ENCODE peak calls at places on chromosomes 7 and 10, in four cellular contexts. One of them, this sample, is unnamed. For H3K27me3, the result is how much of the 10 kb centered on the place peaks cover.

GRCh38 chr7:137091396-137091795 is 222.9 kb downstream of the CHRM2 start:
- DNase-seq in GM23338: peak
- DNase-seq in dorsolateral prefrontal cortex: no peak
- DNase-seq in left lung: no peak
- DNase-seq in this sample: no peak

GRCh38 chr7:35905555-35905954 is 104.7 kb downstream of the SEPTIN7 start:
- DNase-seq in GM23338: no peak
- DNase-seq in dorsolateral prefrontal cortex: no peak
- DNase-seq in left lung: no peak
- DNase-seq in this sample: no peak

GRCh38 chr7:35817930-35818329 is 17.1 kb downstream of the SEPTIN7 start:
- DNase-seq in GM23338: no peak
- DNase-seq in dorsolateral prefrontal cortex: no peak
- DNase-seq in left lung: no peak
- DNase-seq in this sample: no peak

GRCh38 chr7:710161-710560 is 16.3 kb upstream of the DNAAF5 start:
- DNase-seq in GM23338: no peak
- DNase-seq in dorsolateral prefrontal cortex: peak
- DNase-seq in left lung: peak
- DNase-seq in this sample: no peak

GRCh38 chr10:43311794-43312193 is 44.9 kb upstream of the RASGEF1A start:
- DNase-seq in GM23338: no peak
- DNase-seq in dorsolateral prefrontal cortex: no peak
- DNase-seq in left lung: no peak
- DNase-seq in this sample: no peak

GRCh38 chr7:36615877-36616276 is 108.4 kb downstream of the AOAH start:
- DNase-seq in GM23338: no peak
- DNase-seq in dorsolateral prefrontal cortex: no peak
- DNase-seq in left lung: no peak
- DNase-seq in this sample: no peak

GRCh38 chr10:24894309-24894708 is 58.1 kb downstream of the PRTFDC1 start:
- DNase-seq in GM23338: no peak
- DNase-seq in dorsolateral prefrontal cortex: no peak
- DNase-seq in left lung: peak
- DNase-seq in this sample: no peak

GRCh38 chr10:125878957-125879835 is 1.9 kb downstream of the DHX32 start:
- DNase-seq in GM23338: no peak
- DNase-seq in dorsolateral prefrontal cortex: no peak
- DNase-seq in left lung: no peak
- DNase-seq in this sample: no peak

GRCh38 chr7:146544748-146545147 is 428.1 kb downstream of the CNTNAP2 start:
- DNase-seq in GM23338: no peak
- DNase-seq in dorsolateral prefrontal cortex: no peak
- DNase-seq in left lung: no peak
- DNase-seq in this sample: no peak

GRCh38 chr10:75428434-75429158 is 2.8 kb upstream of the LRMDA start:
- DNase-seq in GM23338: no peak
- DNase-seq in dorsolateral prefrontal cortex: no peak
- DNase-seq in left lung: no peak
- DNase-seq in this sample: no peak

GRCh38 chr7:106824458-106824857 is 40.6 kb upstream of the PIK3CG start:
- DNase-seq in GM23338: no peak
- DNase-seq in dorsolateral prefrontal cortex: no peak
- DNase-seq in left lung: no peak
- DNase-seq in this sample: no peak

GRCh38 chr7:89780291-89780690 is 374.0 kb upstream of the STEAP1 start:
- DNase-seq in GM23338: no peak
- DNase-seq in dorsolateral prefrontal cortex: no peak
- DNase-seq in left lung: no peak
- DNase-seq in this sample: no peak

GRCh38 chr10:9833871-9834454 is 1183.7 kb upstream of the CELF2 start:
- DNase-seq in GM23338: peak
- DNase-seq in dorsolateral prefrontal cortex: no peak
- DNase-seq in left lung: no peak
- DNase-seq in this sample: no peak

GRCh38 chr10:16949806-16950205 is 132.6 kb upstream of the RSU1 start:
- DNase-seq in GM23338: no peak
- DNase-seq in dorsolateral prefrontal cortex: no peak
- DNase-seq in left lung: no peak
- DNase-seq in this sample: no peak

GRCh38 chr7:67696878-67697277 is 700.2 kb downstream of the TYW1 start:
- DNase-seq in GM23338: no peak
- DNase-seq in dorsolateral prefrontal cortex: no peak
- DNase-seq in left lung: no peak
- DNase-seq in this sample: no peak

GRCh38 chr7:158812684-158813083 is 16.6 kb downstream of the ESYT2 start:
- DNase-seq in GM23338: no peak
- DNase-seq in dorsolateral prefrontal cortex: no peak
- DNase-seq in left lung: no peak
- DNase-seq in this sample: no peak

GRCh38 chr7:209846-210245 is 17.5 kb downstream of the FAM20C start:
- DNase-seq in GM23338: no peak
- DNase-seq in dorsolateral prefrontal cortex: no peak
- DNase-seq in left lung: no peak
- DNase-seq in this sample: no peak

GRCh38 chr7:107594961-107595737 is 15.1 kb downstream of the BCAP29 start:
- DNase-seq in GM23338: no peak
- DNase-seq in dorsolateral prefrontal cortex: no peak
- DNase-seq in left lung: no peak
- DNase-seq in this sample: no peak

GRCh38 chr10:6416892-6417512 is 163.1 kb downstream of the PRKCQ start:
- DNase-seq in GM23338: peak
- DNase-seq in dorsolateral prefrontal cortex: no peak
- DNase-seq in left lung: no peak
- DNase-seq in this sample: peak

GRCh38 chr7:11505471-11505870 is 326.5 kb downstream of the THSD7A start:
- DNase-seq in GM23338: no peak
- DNase-seq in dorsolateral prefrontal cortex: no peak
- DNase-seq in left lung: no peak
- DNase-seq in this sample: no peak

GRCh38 chr7:143405158-143405557 is 3.5 kb downstream of the EPHA1 start:
- DNase-seq in GM23338: no peak
- DNase-seq in dorsolateral prefrontal cortex: no peak
- DNase-seq in left lung: no peak
- DNase-seq in this sample: no peak

GRCh38 chr10:4807803-4808507 is 18.1 kb upstream of the AKR1E2 start:
- DNase-seq in GM23338: no peak
- DNase-seq in dorsolateral prefrontal cortex: no peak
- DNase-seq in left lung: no peak
- DNase-seq in this sample: peak

GRCh38 chr7:81846398-81846797 is 76.6 kb upstream of the HGF start:
- DNase-seq in GM23338: no peak
- DNase-seq in dorsolateral prefrontal cortex: no peak
- DNase-seq in left lung: peak
- DNase-seq in this sample: peak

GRCh38 chr10:49592726-49593563 is 17.2 kb upstream of the SLC18A3 start:
- DNase-seq in GM23338: peak
- DNase-seq in dorsolateral prefrontal cortex: no peak
- DNase-seq in left lung: peak
- DNase-seq in this sample: peak

GRCh38 chr10:96287392-96288105 is 16.2 kb upstream of the BLNK start:
- DNase-seq in GM23338: no peak
- DNase-seq in dorsolateral prefrontal cortex: no peak
- DNase-seq in left lung: no peak
- DNase-seq in this sample: peak

GRCh38 chr10:47248436-47249090 is 51.4 kb upstream of the GDF10 start:
- DNase-seq in GM23338: no peak
- DNase-seq in dorsolateral prefrontal cortex: no peak
- DNase-seq in left lung: no peak
- DNase-seq in this sample: no peak

GRCh38 chr7:147894271-147894670 is 696.3 kb upstream of the C7orf33 start:
- DNase-seq in GM23338: peak
- DNase-seq in dorsolateral prefrontal cortex: no peak
- DNase-seq in left lung: no peak
- DNase-seq in this sample: no peak

GRCh38 chr10:110502851-110503301 is 5.2 kb downstream of the DUSP5 start:
- DNase-seq in GM23338: no peak
- DNase-seq in dorsolateral prefrontal cortex: no peak
- DNase-seq in left lung: peak
- DNase-seq in this sample: peak

GRCh38 chr7:73941836-73942551 is 81.0 kb downstream of the TMEM270 start:
- DNase-seq in GM23338: no peak
- DNase-seq in dorsolateral prefrontal cortex: no peak
- DNase-seq in left lung: no peak
- DNase-seq in this sample: no peak

GRCh38 chr10:47264797-47265281 is 35.2 kb upstream of the GDF10 start:
- DNase-seq in GM23338: no peak
- DNase-seq in dorsolateral prefrontal cortex: no peak
- DNase-seq in left lung: no peak
- DNase-seq in this sample: no peak

GRCh38 chr10:34523017-34523767 is 291.9 kb downstream of the PARD3 start:
- DNase-seq in GM23338: no peak
- DNase-seq in dorsolateral prefrontal cortex: no peak
- DNase-seq in left lung: no peak
- DNase-seq in this sample: no peak

GRCh38 chr7:137986252-137987010 is 15.5 kb downstream of the CREB3L2 start:
- DNase-seq in GM23338: no peak
- DNase-seq in dorsolateral prefrontal cortex: no peak
- DNase-seq in left lung: no peak
- DNase-seq in this sample: no peak

GRCh38 chr7:13982940-13983677 is 6.4 kb downstream of the ETV1 start:
- DNase-seq in GM23338: no peak
- DNase-seq in dorsolateral prefrontal cortex: no peak
- DNase-seq in left lung: no peak
- DNase-seq in this sample: peak

GRCh38 chr7:34762769-34763168 is 104.8 kb downstream of the NPSR1 start:
- DNase-seq in GM23338: no peak
- DNase-seq in dorsolateral prefrontal cortex: no peak
- DNase-seq in left lung: no peak
- DNase-seq in this sample: no peak

GRCh38 chr10:104297697-104298660 is 29.0 kb downstream of the GSTO2 start:
- DNase-seq in GM23338: peak
- DNase-seq in dorsolateral prefrontal cortex: no peak
- DNase-seq in left lung: no peak
- DNase-seq in this sample: no peak
- TF ChIP-seq CTCF in GM23338: peak
- TF ChIP-seq CTCF in dorsolateral prefrontal cortex: no peak
- TF ChIP-seq CTCF in left lung: peak
- TF ChIP-seq CTCF in this sample: peak

GRCh38 chr10:23354630-23355343 is 10.2 kb upstream of the C10orf67 start:
- DNase-seq in GM23338: no peak
- DNase-seq in dorsolateral prefrontal cortex: no peak
- DNase-seq in left lung: no peak
- DNase-seq in this sample: no peak

GRCh38 chr10:23351914-23352313 is 7.3 kb upstream of the C10orf67 start:
- DNase-seq in GM23338: no peak
- DNase-seq in dorsolateral prefrontal cortex: no peak
- DNase-seq in left lung: no peak
- DNase-seq in this sample: no peak
- H3K27me3 ChIP-seq in GM23338: under half
- H3K27me3 ChIP-seq in dorsolateral prefrontal cortex: under half
- H3K27me3 ChIP-seq in left lung: under half
- H3K27me3 ChIP-seq in this sample: under half

DNA sequence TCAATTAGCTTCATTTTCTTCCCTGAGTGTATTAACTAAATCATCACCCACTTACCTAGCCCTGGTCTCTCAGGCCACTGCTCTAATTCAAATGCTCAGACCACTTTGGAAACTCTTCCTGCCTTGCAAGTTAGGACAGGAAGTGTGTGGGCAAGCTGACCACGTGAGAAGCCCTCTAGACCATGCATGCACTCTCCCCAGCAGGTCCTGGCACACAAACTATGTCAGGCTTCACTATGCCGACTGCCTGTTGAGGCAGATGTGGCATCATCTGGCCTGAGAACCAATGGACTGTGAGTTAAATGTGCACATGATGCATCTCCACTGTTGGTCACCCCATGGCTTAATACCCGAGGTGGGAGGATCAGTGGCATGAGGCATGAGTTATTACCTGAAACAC is 439.6 kb downstream of the GRID1 start:
- DNase-seq in GM23338: no peak
- DNase-seq in dorsolateral prefrontal cortex: no peak
- DNase-seq in left lung: no peak
- DNase-seq in this sample: no peak
- H3K27ac ChIP-seq in GM23338: no peak
- H3K27ac ChIP-seq in dorsolateral prefrontal cortex: no peak
- H3K27ac ChIP-seq in left lung: no peak
- H3K27ac ChIP-seq in this sample: no peak

GRCh38 chr10:72567884-72568283 is 58.0 kb downstream of the MICU1 start:
- DNase-seq in GM23338: peak
- DNase-seq in dorsolateral prefrontal cortex: no peak
- DNase-seq in left lung: no peak
- DNase-seq in this sample: no peak
- TF ChIP-seq CTCF in GM23338: peak
- TF ChIP-seq CTCF in dorsolateral prefrontal cortex: peak
- TF ChIP-seq CTCF in left lung: no peak
- TF ChIP-seq CTCF in this sample: peak

GRCh38 chr7:99958564-99959227 is 17.1 kb downstream of the AZGP1 start:
- DNase-seq in GM23338: no peak
- DNase-seq in dorsolateral prefrontal cortex: no peak
- DNase-seq in left lung: no peak
- DNase-seq in this sample: no peak
- H3K27me3 ChIP-seq in GM23338: under half
- H3K27me3 ChIP-seq in dorsolateral prefrontal cortex: under half
- H3K27me3 ChIP-seq in left lung: half or more
- H3K27me3 ChIP-seq in this sample: half or more

This sample was measured in MM.1S.